ENCODE peak calls at places on chromosomes 4 and X, in six cellular contexts. One of them, this sample, is unnamed. For H3K9me3, the result is how much of the 10 kb centered on the place peaks cover.

GRCh38 chr4:99205104-99205979 is 13.7 kb downstream of the ADH6 start:
- DNase-seq in A549: no peak
- DNase-seq in A673: peak
- DNase-seq in fibroblast of lung: no peak
- DNase-seq in SK-N-SH: no peak
- DNase-seq in right atrium auricular region: peak
- DNase-seq in this sample: peak

GRCh38 chr4:185950891-185951290 is 118.1 kb upstream of the TLR3 start:
- DNase-seq in fibroblast of lung: peak
- DNase-seq in A549: no peak
- DNase-seq in SK-N-SH: no peak
- DNase-seq in right atrium auricular region: no peak
- DNase-seq in A673: no peak
- DNase-seq in this sample: no peak

GRCh38 chrX:130083656-130084382 is 26.5 kb downstream of the ELF4 start:
- DNase-seq in A549: no peak
- DNase-seq in fibroblast of lung: no peak
- DNase-seq in SK-N-SH: no peak
- DNase-seq in A673: no peak
- DNase-seq in right atrium auricular region: no peak
- DNase-seq in this sample: no peak

GRCh38 chr4:41525129-41525528 is 12.8 kb upstream of the LIMCH1 start:
- DNase-seq in fibroblast of lung: peak
- DNase-seq in A549: peak
- DNase-seq in SK-N-SH: no peak
- DNase-seq in right atrium auricular region: no peak
- DNase-seq in A673: peak
- DNase-seq in this sample: no peak

GRCh38 chr4:184649971-184650855 is 675 bp downstream of the PRIMPOL start:
- DNase-seq in fibroblast of lung: peak
- DNase-seq in right atrium auricular region: no peak
- DNase-seq in SK-N-SH: peak
- DNase-seq in A673: peak
- DNase-seq in A549: no peak
- DNase-seq in this sample: peak

GRCh38 chrX:120791013-120791643 is 84.5 kb downstream of the CT47B1 start:
- DNase-seq in SK-N-SH: no peak
- DNase-seq in right atrium auricular region: peak
- DNase-seq in A549: no peak
- DNase-seq in fibroblast of lung: peak
- DNase-seq in A673: peak
- DNase-seq in this sample: no peak

GRCh38 chr4:143358923-143359694 is 22.4 kb downstream of the GAB1 start:
- DNase-seq in A673: peak
- DNase-seq in SK-N-SH: no peak
- DNase-seq in A549: no peak
- DNase-seq in right atrium auricular region: no peak
- DNase-seq in fibroblast of lung: peak
- DNase-seq in this sample: no peak

GRCh38 chr4:147157860-147158701 is 212.4 kb upstream of the TTC29 start:
- DNase-seq in A549: peak
- DNase-seq in A673: peak
- DNase-seq in right atrium auricular region: no peak
- DNase-seq in fibroblast of lung: peak
- DNase-seq in SK-N-SH: peak
- DNase-seq in this sample: peak

GRCh38 chr4:11483076-11483475 is 54.4 kb upstream of the HS3ST1 start:
- DNase-seq in A549: no peak
- DNase-seq in fibroblast of lung: peak
- DNase-seq in SK-N-SH: no peak
- DNase-seq in A673: no peak
- DNase-seq in right atrium auricular region: no peak
- DNase-seq in this sample: no peak

GRCh38 chr4:84683065-84683464 is 100.1 kb downstream of the CDS1 start:
- DNase-seq in SK-N-SH: no peak
- DNase-seq in fibroblast of lung: no peak
- DNase-seq in A549: no peak
- DNase-seq in A673: no peak
- DNase-seq in right atrium auricular region: no peak
- DNase-seq in this sample: no peak

GRCh38 chrX:10133980-10134676 is 22.6 kb upstream of the CLCN4 start:
- DNase-seq in right atrium auricular region: no peak
- DNase-seq in SK-N-SH: no peak
- DNase-seq in A549: no peak
- DNase-seq in A673: no peak
- DNase-seq in fibroblast of lung: no peak
- DNase-seq in this sample: no peak
- TF ChIP-seq CTCF in right atrium auricular region: no peak
- TF ChIP-seq CTCF in SK-N-SH: no peak
- TF ChIP-seq CTCF in A549: no peak
- TF ChIP-seq CTCF in A673: no peak
- TF ChIP-seq CTCF in fibroblast of lung: no peak
- TF ChIP-seq CTCF in this sample: no peak

GRCh38 chr4:40196260-40196659 is 571 bp upstream of the RHOH start:
- DNase-seq in A549: no peak
- DNase-seq in SK-N-SH: no peak
- DNase-seq in right atrium auricular region: no peak
- DNase-seq in fibroblast of lung: no peak
- DNase-seq in A673: no peak
- DNase-seq in this sample: no peak

GRCh38 chr4:40199999-40200880 is 3.4 kb downstream of the RHOH start:
- DNase-seq in fibroblast of lung: peak
- DNase-seq in A549: no peak
- DNase-seq in A673: peak
- DNase-seq in right atrium auricular region: no peak
- DNase-seq in SK-N-SH: no peak
- DNase-seq in this sample: no peak

GRCh38 chr4:40196724-40197281 is at the start of gene RHOH:
- DNase-seq in SK-N-SH: no peak
- DNase-seq in A673: peak
- DNase-seq in fibroblast of lung: no peak
- DNase-seq in A549: no peak
- DNase-seq in right atrium auricular region: no peak
- DNase-seq in this sample: no peak

GRCh38 chr4:40199179-40199670 is 2.4 kb downstream of the RHOH start:
- DNase-seq in SK-N-SH: no peak
- DNase-seq in A549: no peak
- DNase-seq in fibroblast of lung: no peak
- DNase-seq in right atrium auricular region: no peak
- DNase-seq in A673: no peak
- DNase-seq in this sample: no peak

GRCh38 chr4:40197879-40198689 is 1.3 kb downstream of the RHOH start:
- DNase-seq in fibroblast of lung: no peak
- DNase-seq in SK-N-SH: no peak
- DNase-seq in A549: no peak
- DNase-seq in right atrium auricular region: no peak
- DNase-seq in A673: peak
- DNase-seq in this sample: no peak
- H3K27ac ChIP-seq in fibroblast of lung: no peak
- H3K27ac ChIP-seq in SK-N-SH: no peak
- H3K27ac ChIP-seq in A549: no peak
- H3K27ac ChIP-seq in right atrium auricular region: no peak
- H3K27ac ChIP-seq in A673: peak
- H3K27ac ChIP-seq in this sample: no peak

DNA sequence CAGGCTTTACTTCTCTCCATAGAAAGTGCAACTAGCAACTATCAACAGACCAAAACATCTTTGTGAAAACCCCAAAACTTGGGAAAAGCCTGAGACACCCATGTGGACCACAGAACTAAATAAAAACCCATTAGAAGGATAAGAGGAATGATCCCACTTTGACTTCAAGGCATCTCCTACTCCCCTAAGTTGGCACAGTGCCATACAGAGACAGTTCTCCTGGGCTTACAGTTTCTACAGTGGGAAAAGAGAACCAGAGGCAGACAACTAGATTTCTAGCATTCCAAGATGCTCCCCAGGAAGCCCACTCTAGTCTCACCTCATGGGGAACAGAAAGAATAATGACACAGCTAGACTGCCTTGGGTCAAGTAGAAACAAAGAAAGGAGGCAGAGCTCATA is 20.4 kb downstream of the TMLHE start:
- DNase-seq in SK-N-SH: no peak
- DNase-seq in A673: no peak
- DNase-seq in fibroblast of lung: no peak
- DNase-seq in A549: no peak
- DNase-seq in right atrium auricular region: no peak
- DNase-seq in this sample: no peak
- H3K9me3 ChIP-seq in SK-N-SH: under half
- H3K9me3 ChIP-seq in A673: under half
- H3K9me3 ChIP-seq in fibroblast of lung: under half
- H3K9me3 ChIP-seq in A549: under half
- H3K9me3 ChIP-seq in right atrium auricular region: under half
- H3K9me3 ChIP-seq in this sample: under half

DNA sequence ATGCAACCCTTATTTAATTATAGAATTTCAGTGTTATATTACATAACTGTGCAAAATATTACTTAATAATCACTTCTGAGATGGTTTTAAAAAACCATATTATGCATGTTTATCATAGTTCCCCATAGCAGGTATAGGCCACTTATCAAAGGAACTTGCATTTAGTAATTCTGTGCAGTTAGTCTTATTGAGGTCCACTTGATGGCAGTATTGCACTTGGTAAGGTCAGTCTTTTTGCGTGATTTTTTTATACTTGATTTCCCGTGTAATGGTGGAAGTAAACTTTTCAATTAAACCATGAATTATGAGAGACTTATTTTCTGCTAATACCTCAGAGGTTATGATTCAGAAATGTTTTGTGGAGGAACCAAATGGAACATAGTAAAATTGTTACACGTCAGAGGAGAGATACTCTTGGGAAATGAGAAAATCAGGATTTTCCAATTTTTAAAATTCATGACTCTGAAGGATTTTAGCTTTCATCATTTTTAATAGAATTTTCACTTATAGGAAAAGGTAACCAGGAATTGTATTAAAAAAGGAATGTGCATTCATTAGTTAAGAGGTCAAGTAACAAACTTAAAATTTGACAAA is 230.0 kb downstream of the CCSER1 start:
- DNase-seq in right atrium auricular region: no peak
- DNase-seq in A673: peak
- DNase-seq in A549: peak
- DNase-seq in fibroblast of lung: peak
- DNase-seq in SK-N-SH: peak
- DNase-seq in this sample: no peak
- TF ChIP-seq CTCF in right atrium auricular region: peak
- TF ChIP-seq CTCF in A673: peak
- TF ChIP-seq CTCF in A549: peak
- TF ChIP-seq CTCF in fibroblast of lung: peak
- TF ChIP-seq CTCF in SK-N-SH: peak
- TF ChIP-seq CTCF in this sample: peak

GRCh38 chr4:189202869-189203271 is 737.8 kb upstream of the FRG1 start:
- DNase-seq in A549: no peak
- DNase-seq in right atrium auricular region: no peak
- DNase-seq in fibroblast of lung: peak
- DNase-seq in SK-N-SH: no peak
- DNase-seq in A673: no peak
- DNase-seq in this sample: no peak
- H3K27ac ChIP-seq in A549: peak
- H3K27ac ChIP-seq in right atrium auricular region: no peak
- H3K27ac ChIP-seq in fibroblast of lung: no peak
- H3K27ac ChIP-seq in SK-N-SH: no peak
- H3K27ac ChIP-seq in A673: no peak
- H3K27ac ChIP-seq in this sample: no peak

GRCh38 chrX:153580700-153581386 is 18.1 kb downstream of the CCNQ start:
- DNase-seq in fibroblast of lung: no peak
- DNase-seq in A549: no peak
- DNase-seq in SK-N-SH: no peak
- DNase-seq in A673: peak
- DNase-seq in right atrium auricular region: no peak
- DNase-seq in this sample: peak
- H3K9me3 ChIP-seq in fibroblast of lung: under half
- H3K9me3 ChIP-seq in A549: under half
- H3K9me3 ChIP-seq in SK-N-SH: under half
- H3K9me3 ChIP-seq in A673: under half
- H3K9me3 ChIP-seq in right atrium auricular region: under half
- H3K9me3 ChIP-seq in this sample: under half

This sample was measured in WERI-Rb-1.